ENCODE peak calls at places on chromosomes 13 and 19, in seven cellular contexts. One of them, this sample, is unnamed.

GRCh38 chr19:34960103-34960805 is 3.8 kb downstream of the ZNF792 start:
- DNase-seq in stomach: no peak
- DNase-seq in breast epithelium: no peak
- DNase-seq in suprapubic skin: no peak
- DNase-seq in esophagus muscularis mucosa: no peak
- DNase-seq in H1: no peak
- DNase-seq in GM12878: no peak
- DNase-seq in this sample: no peak

GRCh38 chr19:10896851-10897526 is 25.6 kb downstream of the CARM1 start:
- DNase-seq in H1: no peak
- DNase-seq in breast epithelium: no peak
- DNase-seq in esophagus muscularis mucosa: no peak
- DNase-seq in stomach: no peak
- DNase-seq in suprapubic skin: no peak
- DNase-seq in GM12878: no peak
- DNase-seq in this sample: peak; percentile 71

GRCh38 chr19:5144545-5145179 is 175.7 kb downstream of the KDM4B start:
- DNase-seq in H1: no peak
- DNase-seq in breast epithelium: no peak
- DNase-seq in GM12878: no peak
- DNase-seq in stomach: no peak
- DNase-seq in suprapubic skin: no peak
- DNase-seq in esophagus muscularis mucosa: no peak
- DNase-seq in this sample: no peak

GRCh38 chr19:32268381-32268780 is 77.0 kb upstream of the ZNF507 start:
- DNase-seq in H1: no peak
- DNase-seq in esophagus muscularis mucosa: no peak
- DNase-seq in stomach: no peak
- DNase-seq in GM12878: no peak
- DNase-seq in suprapubic skin: no peak
- DNase-seq in breast epithelium: no peak
- DNase-seq in this sample: no peak

GRCh38 chr13:94330552-94331071 is 148.9 kb downstream of the DCT start:
- DNase-seq in GM12878: no peak
- DNase-seq in stomach: no peak
- DNase-seq in esophagus muscularis mucosa: no peak
- DNase-seq in suprapubic skin: no peak
- DNase-seq in breast epithelium: no peak
- DNase-seq in H1: no peak
- DNase-seq in this sample: no peak

GRCh38 chr13:95924389-95924994 is 128.7 kb downstream of the UGGT2 start:
- DNase-seq in H1: no peak
- DNase-seq in suprapubic skin: no peak
- DNase-seq in GM12878: no peak
- DNase-seq in esophagus muscularis mucosa: no peak
- DNase-seq in stomach: no peak
- DNase-seq in breast epithelium: no peak
- DNase-seq in this sample: no peak

GRCh38 chr13:91381371-91381770 is 17.1 kb upstream of the GPC5 start:
- DNase-seq in H1: no peak
- DNase-seq in suprapubic skin: no peak
- DNase-seq in stomach: no peak
- DNase-seq in breast epithelium: no peak
- DNase-seq in GM12878: no peak
- DNase-seq in esophagus muscularis mucosa: no peak
- DNase-seq in this sample: no peak

GRCh38 chr13:71320452-71320851 is 546.6 kb downstream of the DACH1 start:
- DNase-seq in breast epithelium: no peak
- DNase-seq in stomach: no peak
- DNase-seq in esophagus muscularis mucosa: no peak
- DNase-seq in GM12878: no peak
- DNase-seq in H1: no peak
- DNase-seq in suprapubic skin: no peak
- DNase-seq in this sample: no peak

GRCh38 chr13:31199527-31199848 is 287 bp upstream of the B3GLCT start:
- DNase-seq in esophagus muscularis mucosa: no peak
- DNase-seq in suprapubic skin: no peak
- DNase-seq in H1: no peak
- DNase-seq in breast epithelium: no peak
- DNase-seq in stomach: no peak
- DNase-seq in GM12878: no peak
- DNase-seq in this sample: no peak

GRCh38 chr19:344625-345319 is at the start of gene MIER2:
- DNase-seq in GM12878: peak; percentile 16
- DNase-seq in breast epithelium: peak; percentile 78
- DNase-seq in suprapubic skin: no peak
- DNase-seq in esophagus muscularis mucosa: peak; percentile 97
- DNase-seq in H1: peak; percentile 44
- DNase-seq in stomach: peak; percentile 85
- DNase-seq in this sample: peak; percentile 74

GRCh38 chr13:45918597-45918996 is 67.0 kb upstream of the SIAH3 start:
- DNase-seq in breast epithelium: no peak
- DNase-seq in esophagus muscularis mucosa: no peak
- DNase-seq in H1: no peak
- DNase-seq in stomach: no peak
- DNase-seq in suprapubic skin: no peak
- DNase-seq in GM12878: no peak
- DNase-seq in this sample: no peak

GRCh38 chr13:43433691-43434121 is 353.1 kb downstream of the ENOX1 start:
- DNase-seq in breast epithelium: no peak
- DNase-seq in esophagus muscularis mucosa: no peak
- DNase-seq in stomach: no peak
- DNase-seq in H1: no peak
- DNase-seq in GM12878: no peak
- DNase-seq in suprapubic skin: no peak
- DNase-seq in this sample: no peak

GRCh38 chr19:43743059-43743458 is 11.7 kb downstream of the SMG9 start:
- DNase-seq in breast epithelium: no peak
- DNase-seq in stomach: no peak
- DNase-seq in GM12878: no peak
- DNase-seq in H1: no peak
- DNase-seq in esophagus muscularis mucosa: no peak
- DNase-seq in suprapubic skin: no peak
- DNase-seq in this sample: no peak

GRCh38 chr13:64154514-64154913 is 2738.9 kb upstream of the PCDH20 start:
- DNase-seq in breast epithelium: no peak
- DNase-seq in stomach: no peak
- DNase-seq in H1: no peak
- DNase-seq in suprapubic skin: no peak
- DNase-seq in GM12878: no peak
- DNase-seq in esophagus muscularis mucosa: no peak
- DNase-seq in this sample: no peak

GRCh38 chr19:49434907-49435577 is 6.3 kb downstream of the SLC17A7 start:
- DNase-seq in breast epithelium: no peak
- DNase-seq in GM12878: no peak
- DNase-seq in suprapubic skin: peak; percentile 54
- DNase-seq in esophagus muscularis mucosa: no peak
- DNase-seq in H1: no peak
- DNase-seq in stomach: no peak
- DNase-seq in this sample: no peak

GRCh38 chr13:26050568-26051230 is 1.1 kb downstream of the SHISA2 start:
- DNase-seq in stomach: peak; percentile 49
- DNase-seq in H1: no peak
- DNase-seq in breast epithelium: no peak
- DNase-seq in GM12878: no peak
- DNase-seq in suprapubic skin: no peak
- DNase-seq in esophagus muscularis mucosa: peak; percentile 66
- DNase-seq in this sample: no peak

GRCh38 chr19:17055636-17056035 is 19.6 kb downstream of the HAUS8 start:
- DNase-seq in H1: no peak
- DNase-seq in GM12878: no peak
- DNase-seq in esophagus muscularis mucosa: no peak
- DNase-seq in suprapubic skin: no peak
- DNase-seq in stomach: no peak
- DNase-seq in breast epithelium: no peak
- DNase-seq in this sample: no peak

GRCh38 chr19:795691-796581 is 1.3 kb upstream of the PTBP1 start:
- DNase-seq in breast epithelium: no peak
- DNase-seq in H1: no peak
- DNase-seq in GM12878: no peak
- DNase-seq in suprapubic skin: no peak
- DNase-seq in stomach: no peak
- DNase-seq in esophagus muscularis mucosa: no peak
- DNase-seq in this sample: no peak

GRCh38 chr13:29509999-29510586 is 85.4 kb downstream of the SLC7A1 start:
- DNase-seq in suprapubic skin: no peak
- DNase-seq in breast epithelium: no peak
- DNase-seq in GM12878: no peak
- DNase-seq in esophagus muscularis mucosa: no peak
- DNase-seq in stomach: no peak
- DNase-seq in H1: no peak
- DNase-seq in this sample: no peak

GRCh38 chr13:100753391-100753790 is 78.8 kb upstream of the TMTC4 start:
- DNase-seq in GM12878: no peak
- DNase-seq in breast epithelium: no peak
- DNase-seq in H1: no peak
- DNase-seq in esophagus muscularis mucosa: peak; percentile 82
- DNase-seq in stomach: no peak
- DNase-seq in suprapubic skin: no peak
- DNase-seq in this sample: no peak

GRCh38 chr19:10290876-10291553 is 1.3 kb downstream of the ICAM5 start:
- DNase-seq in breast epithelium: no peak
- DNase-seq in stomach: peak; percentile 48
- DNase-seq in suprapubic skin: no peak
- DNase-seq in esophagus muscularis mucosa: no peak
- DNase-seq in H1: no peak
- DNase-seq in GM12878: no peak
- DNase-seq in this sample: no peak

GRCh38 chr19:29878973-29879654 is 62.9 kb upstream of the URI1 start:
- DNase-seq in breast epithelium: peak; percentile 43
- DNase-seq in esophagus muscularis mucosa: no peak
- DNase-seq in suprapubic skin: no peak
- DNase-seq in GM12878: no peak
- DNase-seq in stomach: no peak
- DNase-seq in H1: no peak
- DNase-seq in this sample: no peak

GRCh38 chr19:28737021-28737525 is 475.9 kb downstream of the UQCRFS1 start:
- DNase-seq in esophagus muscularis mucosa: no peak
- DNase-seq in stomach: no peak
- DNase-seq in H1: no peak
- DNase-seq in suprapubic skin: no peak
- DNase-seq in breast epithelium: no peak
- DNase-seq in GM12878: peak; percentile 3
- DNase-seq in this sample: no peak

DNA sequence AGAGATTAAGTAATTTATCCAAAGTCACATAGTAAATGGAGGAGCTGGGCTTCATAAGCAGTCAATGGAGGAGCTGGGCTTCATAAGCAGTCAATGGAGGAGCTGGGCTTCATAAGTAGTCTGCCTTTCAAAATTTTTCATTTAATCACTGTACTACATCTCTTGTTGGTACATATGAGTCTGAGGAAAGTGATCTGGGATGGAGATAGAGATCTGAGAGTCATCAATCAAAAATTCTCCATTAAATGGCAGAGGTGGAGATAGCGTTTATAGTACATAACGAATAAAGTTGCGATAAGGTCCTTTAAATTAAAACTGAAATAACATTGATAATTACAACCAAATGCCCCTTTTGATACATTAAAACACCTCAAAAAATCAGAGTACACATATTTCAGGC is 189.3 kb downstream of the KLF5 start:
- DNase-seq in GM12878: no peak
- DNase-seq in breast epithelium: no peak
- DNase-seq in esophagus muscularis mucosa: no peak
- DNase-seq in suprapubic skin: no peak
- DNase-seq in H1: no peak
- DNase-seq in stomach: no peak
- DNase-seq in this sample: no peak
- H3K9me3 ChIP-seq in GM12878: no peaks in the 10 kb centered on the region
- H3K9me3 ChIP-seq in breast epithelium: no peaks in the 10 kb centered on the region
- H3K9me3 ChIP-seq in esophagus muscularis mucosa: no peaks in the 10 kb centered on the region
- H3K9me3 ChIP-seq in suprapubic skin: no peaks in the 10 kb centered on the region
- H3K9me3 ChIP-seq in H1: no peaks in the 10 kb centered on the region
- H3K9me3 ChIP-seq in stomach: no peaks in the 10 kb centered on the region
- H3K9me3 ChIP-seq in this sample: no peaks in the 10 kb centered on the region

GRCh38 chr13:113605461-113605860 is 20.9 kb downstream of the TFDP1 start:
- DNase-seq in GM12878: no peak
- DNase-seq in breast epithelium: no peak
- DNase-seq in esophagus muscularis mucosa: no peak
- DNase-seq in suprapubic skin: no peak
- DNase-seq in H1: no peak
- DNase-seq in stomach: no peak
- DNase-seq in this sample: no peak

GRCh38 chr13:113604186-113604585 is 19.6 kb downstream of the TFDP1 start:
- DNase-seq in suprapubic skin: no peak
- DNase-seq in H1: no peak
- DNase-seq in GM12878: no peak
- DNase-seq in esophagus muscularis mucosa: no peak
- DNase-seq in stomach: no peak
- DNase-seq in breast epithelium: no peak
- DNase-seq in this sample: no peak

GRCh38 chr13:113603116-113603710 is 18.7 kb downstream of the TFDP1 start:
- DNase-seq in suprapubic skin: no peak
- DNase-seq in breast epithelium: no peak
- DNase-seq in GM12878: no peak
- DNase-seq in stomach: no peak
- DNase-seq in esophagus muscularis mucosa: no peak
- DNase-seq in H1: no peak
- DNase-seq in this sample: no peak

GRCh38 chr13:113601166-113602070 is 16.9 kb downstream of the TFDP1 start:
- DNase-seq in GM12878: no peak
- DNase-seq in suprapubic skin: no peak
- DNase-seq in H1: no peak
- DNase-seq in esophagus muscularis mucosa: no peak
- DNase-seq in stomach: no peak
- DNase-seq in breast epithelium: no peak
- DNase-seq in this sample: no peak

GRCh38 chr13:113602291-113602970 is 17.9 kb downstream of the TFDP1 start:
- DNase-seq in H1: no peak
- DNase-seq in GM12878: no peak
- DNase-seq in esophagus muscularis mucosa: no peak
- DNase-seq in suprapubic skin: no peak
- DNase-seq in breast epithelium: no peak
- DNase-seq in stomach: no peak
- DNase-seq in this sample: no peak
- H3K36me3 ChIP-seq in H1: peaks cover 15% of the 10 kb centered on the region
- H3K36me3 ChIP-seq in GM12878: peaks cover 30% of the 10 kb centered on the region
- H3K36me3 ChIP-seq in esophagus muscularis mucosa: peaks cover 37% of the 10 kb centered on the region
- H3K36me3 ChIP-seq in suprapubic skin: peaks cover 22% of the 10 kb centered on the region
- H3K36me3 ChIP-seq in breast epithelium: no peaks in the 10 kb centered on the region
- H3K36me3 ChIP-seq in stomach: peaks cover 38% of the 10 kb centered on the region
- H3K36me3 ChIP-seq in this sample: no peaks in the 10 kb centered on the region

DNA sequence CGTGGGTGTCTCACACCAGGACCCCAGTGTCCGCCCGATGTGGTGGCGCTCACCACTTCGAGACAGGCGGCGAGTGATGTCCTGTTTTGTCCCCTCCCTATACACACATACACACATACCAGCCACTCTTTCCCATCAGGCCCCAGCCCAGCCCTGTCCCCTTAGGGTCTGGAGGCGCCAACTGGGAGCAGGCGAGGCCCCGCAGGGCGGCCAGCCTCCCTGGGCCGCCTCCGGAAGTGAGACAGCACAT is 38.1 kb upstream of the NANOS3 start:
- DNase-seq in suprapubic skin: no peak
- DNase-seq in GM12878: no peak
- DNase-seq in esophagus muscularis mucosa: no peak
- DNase-seq in breast epithelium: no peak
- DNase-seq in stomach: no peak
- DNase-seq in H1: no peak
- DNase-seq in this sample: no peak
- TF ChIP-seq POLR2AphosphoS5 in suprapubic skin: peak; percentile 93
- TF ChIP-seq POLR2AphosphoS5 in GM12878: peak; percentile 86
- TF ChIP-seq POLR2AphosphoS5 in esophagus muscularis mucosa: no peak
- TF ChIP-seq POLR2AphosphoS5 in breast epithelium: peak; percentile 87
- TF ChIP-seq POLR2AphosphoS5 in stomach: no peak
- TF ChIP-seq POLR2AphosphoS5 in H1: no peak
- TF ChIP-seq POLR2AphosphoS5 in this sample: peak; percentile 82

GRCh38 chr13:50812242-50812641 is 31.2 kb downstream of the DLEU7 start:
- DNase-seq in suprapubic skin: no peak
- DNase-seq in breast epithelium: no peak
- DNase-seq in H1: no peak
- DNase-seq in stomach: no peak
- DNase-seq in esophagus muscularis mucosa: no peak
- DNase-seq in GM12878: no peak
- DNase-seq in this sample: no peak
- H3K9me3 ChIP-seq in suprapubic skin: no peaks in the 10 kb centered on the region
- H3K9me3 ChIP-seq in breast epithelium: no peaks in the 10 kb centered on the region
- H3K9me3 ChIP-seq in H1: no peaks in the 10 kb centered on the region
- H3K9me3 ChIP-seq in stomach: no peaks in the 10 kb centered on the region
- H3K9me3 ChIP-seq in esophagus muscularis mucosa: no peaks in the 10 kb centered on the region
- H3K9me3 ChIP-seq in GM12878: no peaks in the 10 kb centered on the region
- H3K9me3 ChIP-seq in this sample: no peaks in the 10 kb centered on the region

This sample was measured in prostate gland.